ENCODE peak calls at places on chromosomes 13 and 19, in five cellular contexts. One of them, this sample, is unnamed.

GRCh38 chr13:30142502-30143211 is 164.7 kb downstream of the KATNAL1 start:
- DNase-seq in HepG2: peak; percentile 6
- DNase-seq in H1: no peak
- DNase-seq in GM12878: no peak
- DNase-seq in K562: no peak
- DNase-seq in this sample: peak; percentile 22

GRCh38 chr19:371501-372160 is 27.0 kb upstream of the MIER2 start:
- DNase-seq in H1: no peak
- DNase-seq in GM12878: no peak
- DNase-seq in HepG2: no peak
- DNase-seq in K562: no peak
- DNase-seq in this sample: no peak

GRCh38 chr19:55032170-55032569 is 5.9 kb downstream of the GP6 start:
- DNase-seq in H1: no peak
- DNase-seq in GM12878: no peak
- DNase-seq in K562: no peak
- DNase-seq in HepG2: no peak
- DNase-seq in this sample: no peak

GRCh38 chr19:8306235-8307054 is 1.7 kb downstream of the CD320 start:
- DNase-seq in GM12878: no peak
- DNase-seq in HepG2: no peak
- DNase-seq in K562: peak; percentile 43
- DNase-seq in H1: peak; percentile 43
- DNase-seq in this sample: no peak

GRCh38 chr19:58581227-58582141 is 8.3 kb upstream of the MZF1 start:
- DNase-seq in HepG2: peak; percentile 16
- DNase-seq in H1: peak; percentile 99
- DNase-seq in K562: peak; percentile 78
- DNase-seq in GM12878: no peak
- DNase-seq in this sample: peak; percentile 63

GRCh38 chr19:34644991-34645461 is 31.9 kb downstream of the SCGB2B2 start:
- DNase-seq in HepG2: no peak
- DNase-seq in GM12878: no peak
- DNase-seq in H1: no peak
- DNase-seq in K562: no peak
- DNase-seq in this sample: no peak

GRCh38 chr19:50921391-50922315 is 10.5 kb upstream of the KLK4 start:
- DNase-seq in HepG2: no peak
- DNase-seq in GM12878: no peak
- DNase-seq in H1: peak; percentile 48
- DNase-seq in K562: no peak
- DNase-seq in this sample: no peak

GRCh38 chr13:87999141-87999765 is 328.1 kb downstream of the SLITRK5 start:
- DNase-seq in HepG2: no peak
- DNase-seq in H1: no peak
- DNase-seq in K562: no peak
- DNase-seq in GM12878: no peak
- DNase-seq in this sample: no peak

GRCh38 chr19:18063463-18063862 is 23.3 kb downstream of the IL12RB1 start:
- DNase-seq in GM12878: no peak
- DNase-seq in K562: peak; percentile 36
- DNase-seq in HepG2: peak; percentile 50
- DNase-seq in H1: peak; percentile 71
- DNase-seq in this sample: peak; percentile 51

GRCh38 chr13:110400786-110401533 is 93.9 kb downstream of the COL4A2 start:
- DNase-seq in H1: no peak
- DNase-seq in GM12878: no peak
- DNase-seq in K562: no peak
- DNase-seq in HepG2: no peak
- DNase-seq in this sample: no peak

GRCh38 chr13:113962975-113963374 is 10.9 kb downstream of the C13orf46 start:
- DNase-seq in HepG2: no peak
- DNase-seq in H1: no peak
- DNase-seq in K562: no peak
- DNase-seq in GM12878: no peak
- DNase-seq in this sample: no peak

GRCh38 chr19:27776020-27776419 is 1436.9 kb downstream of the UQCRFS1 start:
- DNase-seq in H1: peak; percentile 58
- DNase-seq in HepG2: no peak
- DNase-seq in K562: peak; percentile 50
- DNase-seq in GM12878: no peak
- DNase-seq in this sample: peak; percentile 84

GRCh38 chr13:79794936-79795335 is 314.0 kb downstream of the NDFIP2 start:
- DNase-seq in K562: no peak
- DNase-seq in GM12878: no peak
- DNase-seq in H1: no peak
- DNase-seq in HepG2: no peak
- DNase-seq in this sample: no peak

GRCh38 chr13:27038323-27038722 is 133.3 kb downstream of the USP12 start:
- DNase-seq in H1: no peak
- DNase-seq in HepG2: no peak
- DNase-seq in K562: no peak
- DNase-seq in GM12878: no peak
- DNase-seq in this sample: peak; percentile 38

GRCh38 chr19:38850976-38851621 is 1.3 kb upstream of the HNRNPL start:
- DNase-seq in K562: no peak
- DNase-seq in H1: peak; percentile 69
- DNase-seq in GM12878: no peak
- DNase-seq in HepG2: no peak
- DNase-seq in this sample: no peak

GRCh38 chr19:17841810-17842662 is 5.7 kb downstream of the JAK3 start:
- DNase-seq in H1: peak; percentile 99
- DNase-seq in K562: peak; percentile 99
- DNase-seq in GM12878: no peak
- DNase-seq in HepG2: no peak
- DNase-seq in this sample: peak; percentile 95

GRCh38 chr19:18479964-18480723 is 41.7 kb downstream of the ELL start:
- DNase-seq in K562: no peak
- DNase-seq in GM12878: no peak
- DNase-seq in H1: no peak
- DNase-seq in HepG2: no peak
- DNase-seq in this sample: no peak

GRCh38 chr13:110971486-110971885 is 56.6 kb upstream of the ANKRD10 start:
- DNase-seq in K562: no peak
- DNase-seq in GM12878: no peak
- DNase-seq in H1: no peak
- DNase-seq in HepG2: no peak
- DNase-seq in this sample: no peak

GRCh38 chr19:41927810-41928192 is 448 bp downstream of the ERFL start:
- DNase-seq in H1: no peak
- DNase-seq in GM12878: no peak
- DNase-seq in K562: peak; percentile 79
- DNase-seq in HepG2: no peak
- DNase-seq in this sample: no peak

GRCh38 chr13:83941669-83942335 is 59.5 kb upstream of the SLITRK1 start:
- DNase-seq in HepG2: peak; percentile 13
- DNase-seq in K562: no peak
- DNase-seq in GM12878: no peak
- DNase-seq in H1: no peak
- DNase-seq in this sample: peak; percentile 9

GRCh38 chr19:5837768-5838364 is 1.6 kb downstream of the FUT6 start:
- DNase-seq in H1: no peak
- DNase-seq in HepG2: no peak
- DNase-seq in GM12878: no peak
- DNase-seq in K562: no peak
- DNase-seq in this sample: no peak

GRCh38 chr19:16841391-16841926 is 12.3 kb downstream of the SIN3B start:
- DNase-seq in HepG2: no peak
- DNase-seq in K562: no peak
- DNase-seq in H1: no peak
- DNase-seq in GM12878: no peak
- DNase-seq in this sample: no peak

GRCh38 chr13:99374994-99375805 is 68.0 kb upstream of the GPR183 start:
- DNase-seq in HepG2: no peak
- DNase-seq in GM12878: no peak
- DNase-seq in H1: peak; percentile 43
- DNase-seq in K562: no peak
- DNase-seq in this sample: no peak

GRCh38 chr13:35891973-35892441 is 239.2 kb downstream of the DCLK1 start:
- DNase-seq in H1: no peak
- DNase-seq in K562: no peak
- DNase-seq in HepG2: no peak
- DNase-seq in GM12878: no peak
- DNase-seq in this sample: peak; percentile 1

GRCh38 chr13:28820099-28821051 is at the start of gene MTUS2:
- DNase-seq in H1: peak; percentile 77
- DNase-seq in GM12878: no peak
- DNase-seq in HepG2: no peak
- DNase-seq in K562: peak; percentile 68
- DNase-seq in this sample: no peak

GRCh38 chr13:23655321-23655720 is 85.1 kb downstream of the TNFRSF19 start:
- DNase-seq in K562: no peak
- DNase-seq in GM12878: no peak
- DNase-seq in H1: no peak
- DNase-seq in HepG2: no peak
- DNase-seq in this sample: no peak

GRCh38 chr13:47455581-47455980 is 545.5 kb downstream of the SUCLA2 start:
- DNase-seq in HepG2: no peak
- DNase-seq in GM12878: no peak
- DNase-seq in K562: no peak
- DNase-seq in H1: no peak
- DNase-seq in this sample: no peak

GRCh38 chr13:45516757-45517156 is 52.0 kb downstream of the COG3 start:
- DNase-seq in HepG2: no peak
- DNase-seq in H1: no peak
- DNase-seq in K562: no peak
- DNase-seq in GM12878: no peak
- DNase-seq in this sample: no peak

GRCh38 chr13:45522571-45522970 is 57.8 kb downstream of the COG3 start:
- DNase-seq in GM12878: no peak
- DNase-seq in H1: no peak
- DNase-seq in K562: no peak
- DNase-seq in HepG2: no peak
- DNase-seq in this sample: no peak

GRCh38 chr13:45519473-45519872 is 54.7 kb downstream of the COG3 start:
- DNase-seq in HepG2: no peak
- DNase-seq in GM12878: no peak
- DNase-seq in H1: no peak
- DNase-seq in K562: no peak
- DNase-seq in this sample: no peak

GRCh38 chr13:45521292-45521691 is 56.6 kb downstream of the COG3 start:
- DNase-seq in HepG2: no peak
- DNase-seq in K562: no peak
- DNase-seq in H1: no peak
- DNase-seq in GM12878: no peak
- DNase-seq in this sample: no peak

DNA sequence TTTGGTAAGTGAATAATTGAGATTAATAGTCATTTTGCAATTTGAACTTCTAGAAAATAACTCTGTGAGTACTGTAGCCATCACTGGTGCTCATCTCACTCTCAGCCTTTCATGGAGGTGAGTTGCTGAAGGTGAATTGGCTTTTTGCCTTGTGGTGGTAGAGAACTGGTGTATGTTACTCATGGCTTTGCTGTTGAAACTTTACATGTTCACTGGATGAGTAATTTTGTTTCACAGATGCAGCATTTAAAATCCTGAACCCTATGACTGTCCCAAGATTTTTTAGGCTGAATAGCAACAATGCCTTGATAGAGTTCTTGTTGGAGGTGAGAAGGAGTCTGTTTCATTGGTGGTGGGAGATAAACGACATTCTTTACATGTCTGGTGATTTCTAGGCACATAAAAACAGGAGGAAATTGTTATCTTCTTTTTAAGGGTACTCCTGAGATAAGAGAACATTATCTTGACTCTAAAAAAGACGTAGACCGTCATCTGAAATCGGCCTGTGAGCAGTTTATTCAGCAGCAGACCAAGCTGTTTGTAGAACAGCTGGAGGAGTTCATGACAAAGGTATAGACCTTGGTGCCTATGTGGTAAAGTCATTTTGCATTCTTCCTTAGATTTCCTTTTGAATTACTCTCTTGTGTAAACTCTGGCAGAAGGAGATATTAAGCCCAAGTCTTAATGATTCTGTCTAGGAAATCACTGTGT is 53.9 kb downstream of the COG3 start:
- DNase-seq in H1: no peak
- DNase-seq in GM12878: no peak
- DNase-seq in K562: no peak
- DNase-seq in HepG2: no peak
- DNase-seq in this sample: no peak
- TF ChIP-seq KDM1A in H1: no peak
- TF ChIP-seq KDM1A in GM12878: no peak
- TF ChIP-seq KDM1A in K562: no peak
- TF ChIP-seq KDM1A in HepG2: no peak
- TF ChIP-seq KDM1A in this sample: no peak

GRCh38 chr13:43307921-43308433 is 284.6 kb downstream of the DNAJC15 start:
- DNase-seq in K562: no peak
- DNase-seq in GM12878: peak; percentile 68
- DNase-seq in H1: no peak
- DNase-seq in HepG2: peak; percentile 86
- DNase-seq in this sample: no peak
- TF ChIP-seq KDM1A in K562: no peak
- TF ChIP-seq KDM1A in GM12878: no peak
- TF ChIP-seq KDM1A in H1: no peak
- TF ChIP-seq KDM1A in HepG2: no peak
- TF ChIP-seq KDM1A in this sample: no peak

GRCh38 chr19:35872180-35872579 is 3.8 kb downstream of the APLP1 start:
- DNase-seq in HepG2: no peak
- DNase-seq in K562: no peak
- DNase-seq in H1: no peak
- DNase-seq in GM12878: no peak
- DNase-seq in this sample: no peak

GRCh38 chr19:35868823-35869326 is 501 bp downstream of the APLP1 start:
- DNase-seq in GM12878: no peak
- DNase-seq in H1: no peak
- DNase-seq in HepG2: no peak
- DNase-seq in K562: no peak
- DNase-seq in this sample: no peak

GRCh38 chr19:35871611-35872010 is 3.2 kb downstream of the APLP1 start:
- DNase-seq in K562: no peak
- DNase-seq in HepG2: no peak
- DNase-seq in H1: no peak
- DNase-seq in GM12878: no peak
- DNase-seq in this sample: no peak

GRCh38 chr19:35869327-35870123 is 1.2 kb downstream of the APLP1 start:
- DNase-seq in K562: peak; percentile 87
- DNase-seq in GM12878: no peak
- DNase-seq in H1: peak; percentile 94
- DNase-seq in HepG2: peak; percentile 41
- DNase-seq in this sample: peak; percentile 94

DNA sequence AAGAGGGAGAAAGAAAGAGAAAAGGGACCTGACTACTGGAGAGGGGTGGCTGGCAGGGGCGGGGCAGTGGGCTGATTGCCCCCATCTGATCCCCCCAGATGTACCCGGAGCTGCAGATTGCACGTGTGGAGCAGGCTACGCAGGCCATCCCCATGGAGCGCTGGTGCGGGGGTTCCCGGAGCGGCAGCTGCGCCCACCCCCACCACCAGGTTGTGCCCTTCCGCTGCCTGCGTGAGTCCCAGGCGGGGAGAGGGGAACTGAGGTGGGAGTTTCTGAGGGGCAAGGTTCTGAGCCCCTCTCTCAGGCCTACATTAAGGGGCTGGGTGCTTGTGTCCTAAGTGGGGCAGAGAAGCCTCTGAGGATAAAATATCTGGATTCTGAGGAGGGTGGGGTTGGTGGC is 2.4 kb downstream of the APLP1 start:
- DNase-seq in HepG2: no peak
- DNase-seq in H1: peak; percentile 67
- DNase-seq in GM12878: no peak
- DNase-seq in K562: no peak
- DNase-seq in this sample: no peak
- TF ChIP-seq KDM1A in HepG2: no peak
- TF ChIP-seq KDM1A in H1: no peak
- TF ChIP-seq KDM1A in GM12878: no peak
- TF ChIP-seq KDM1A in K562: no peak
- TF ChIP-seq KDM1A in this sample: no peak

GRCh38 chr13:102182170-102182569 is 219.7 kb downstream of the FGF14 start:
- DNase-seq in HepG2: no peak
- DNase-seq in GM12878: no peak
- DNase-seq in H1: no peak
- DNase-seq in K562: no peak
- DNase-seq in this sample: no peak
- TF ChIP-seq KDM1A in HepG2: no peak
- TF ChIP-seq KDM1A in GM12878: no peak
- TF ChIP-seq KDM1A in H1: no peak
- TF ChIP-seq KDM1A in K562: no peak
- TF ChIP-seq KDM1A in this sample: no peak